ENCODE peak calls at places on chromosomes 12 and 14, in five cellular contexts. P, Z, C, G and E are unnamed samples.

GRCh38 chr12:91379051-91379775 is 196.6 kb upstream of the DCN start:
- DNase-seq in Z (no peak), G (no peak), P (no peak), C (no peak), E (no peak)

GRCh38 chr12:79174656-79175055 is 310.1 kb downstream of the SYT1 start:
- DNase-seq in Z (peak; percentile 77), P (no peak), C (no peak), G (peak; percentile 52), E (no peak)

GRCh38 chr12:124686001-124686884 is 118.8 kb upstream of the NCOR2 start:
- DNase-seq in G (peak; percentile 92), C (no peak), P (no peak), Z (peak; percentile 81), E (no peak)

GRCh38 chr12:47234576-47235141 is 154.9 kb upstream of the AMIGO2 start:
- DNase-seq in G (no peak), C (peak; percentile 77), P (no peak), Z (no peak), E (no peak)

GRCh38 chr12:69623970-69624369 is 13.3 kb upstream of the LRRC10 start:
- DNase-seq in Z (peak; percentile 13), P (no peak), G (no peak), C (no peak), E (no peak)

GRCh38 chr14:94540031-94540794 is 21.0 kb upstream of the SERPINA4 start:
- DNase-seq in G (no peak), P (no peak), Z (peak; percentile 9), C (no peak), E (no peak)

GRCh38 chr12:31732926-31733548 is 4.2 kb upstream of the AMN1 start:
- DNase-seq in G (peak; percentile 85), P (peak; percentile 70), C (peak; percentile 91), Z (peak; percentile 83), E (no peak)

GRCh38 chr12:94305293-94305957 is 154.2 kb downstream of the CEP83 start:
- DNase-seq in C (peak; percentile 29), P (no peak), Z (peak; percentile 82), G (peak; percentile 87), E (no peak)

GRCh38 chr12:13347241-13348043 is 150.9 kb downstream of the EMP1 start:
- DNase-seq in G (peak; percentile 18), C (no peak), Z (peak; percentile 56), P (no peak), E (no peak)

GRCh38 chr14:24605435-24606190 is 3.9 kb downstream of the GZMH start:
- DNase-seq in G (no peak), Z (no peak), P (peak; percentile 81), C (peak; percentile 74), E (no peak)

GRCh38 chr14:95562892-95563685 is 28.2 kb downstream of the GLRX5 start:
- DNase-seq in P (no peak), C (no peak), Z (peak; percentile 16), G (peak; percentile 39), E (no peak)

GRCh38 chr12:12718853-12719252 is 1.7 kb downstream of the CDKN1B start:
- DNase-seq in Z (peak; percentile 76), G (peak; percentile 64), C (no peak), P (no peak), E (no peak)

GRCh38 chr12:71130670-71131069 is 27.1 kb downstream of the TSPAN8 start:
- DNase-seq in Z (no peak), G (no peak), P (no peak), C (no peak), E (no peak)
- H3K14ac ChIP-seq in Z (no peak overlapping the region), G (no peak overlapping the region), P (no peak overlapping the region), C (no peak overlapping the region), E (no peak overlapping the region)

GRCh38 chr12:81079280-81080076 is 1.6 kb downstream of the ACSS3 start:
- DNase-seq in G (no peak), C (no peak), P (no peak), Z (no peak), E (no peak)
- H3K9ac ChIP-seq in G (peak overlapping the region; percentile 90), C (no peak overlapping the region), P (no peak overlapping the region), Z (no peak overlapping the region), E (no peak overlapping the region)

GRCh38 chr12:55730447-55730820 is 1.6 kb upstream of the CD63 start:
- DNase-seq in P (no peak), G (no peak), Z (no peak), C (no peak), E (no peak)

GRCh38 chr12:55729592-55730446 is 1.0 kb upstream of the CD63 start:
- DNase-seq in C (peak; percentile 94), G (peak; percentile 97), P (no peak), Z (peak; percentile 94), E (peak; percentile 82)

GRCh38 chr12:55728185-55728931 is 451 bp downstream of the CD63 start:
- DNase-seq in G (peak; percentile 64), Z (peak; percentile 53), C (no peak), P (no peak), E (no peak)

GRCh38 chr12:55727643-55728184 is 1.1 kb downstream of the CD63 start:
- DNase-seq in Z (peak; percentile 61), C (no peak), P (no peak), G (peak; percentile 55), E (no peak)

GRCh38 chr12:55728932-55729591 is at the start of gene CD63:
- DNase-seq in C (peak; percentile 84), Z (peak; percentile 88), G (peak; percentile 91), P (peak; percentile 85), E (no peak)
- H2BK15ac ChIP-seq in C (no peak within 1 kb of the TSS), Z (peak within 1 kb of the TSS; percentile 97), G (peak within 1 kb of the TSS; percentile 71), P (peak within 1 kb of the TSS; percentile 65), E (peak within 1 kb of the TSS; percentile 34)

GRCh38 chr12:638948-639557 is 24.2 kb downstream of the NINJ2 start:
- DNase-seq in P (no peak), G (no peak), Z (no peak), C (no peak), E (no peak)

GRCh38 chr12:636632-637031 is 26.6 kb downstream of the NINJ2 start:
- DNase-seq in G (no peak), C (no peak), Z (no peak), P (no peak), E (no peak)

GRCh38 chr12:630656-631632 is 32.3 kb downstream of the NINJ2 start:
- DNase-seq in G (no peak), C (peak; percentile 78), P (peak; percentile 69), Z (no peak), E (no peak)

GRCh38 chr12:632102-632696 is 31.0 kb downstream of the NINJ2 start:
- DNase-seq in P (no peak), G (peak; percentile 94), C (peak; percentile 54), Z (peak; percentile 92), E (peak; percentile 46)

GRCh38 chr12:633731-634130 is 29.5 kb downstream of the NINJ2 start:
- DNase-seq in Z (no peak), P (no peak), C (no peak), G (no peak), E (no peak)
- H3K14ac ChIP-seq in Z (no peak overlapping the region), P (no peak overlapping the region), C (no peak overlapping the region), G (no peak overlapping the region), E (no peak overlapping the region)

GRCh38 chr14:90795744-90796143 is 20.5 kb downstream of the TTC7B start:
- DNase-seq in P (no peak), Z (peak; percentile 93), C (no peak), G (peak; percentile 94), E (no peak)
- H3K9ac ChIP-seq in P (no peak overlapping the region), Z (no peak overlapping the region), C (no peak overlapping the region), G (peak overlapping the region; percentile 65), E (no peak overlapping the region)

GRCh38 chr12:4012073-4012472 is 138.9 kb upstream of the PARP11 start:
- DNase-seq in Z (no peak), P (no peak), G (no peak), C (no peak), E (no peak)
- H2BK15ac ChIP-seq in Z (no peak overlapping the region), P (no peak overlapping the region), G (no peak overlapping the region), C (no peak overlapping the region), E (no peak overlapping the region)

GRCh38 chr12:42588308-42588836 is 1.2 kb downstream of the PRICKLE1 start:
- DNase-seq in G (peak; percentile 16), P (no peak), C (no peak), Z (peak; percentile 34), E (no peak)

GRCh38 chr12:42589465-42590323 is at the start of gene PRICKLE1:
- DNase-seq in P (peak; percentile 70), G (peak; percentile 56), Z (peak; percentile 60), C (peak; percentile 46), E (peak; percentile 61)

GRCh38 chr12:42588981-42589464 is 523 bp downstream of the PRICKLE1 start:
- DNase-seq in P (peak; percentile 80), Z (peak; percentile 38), G (peak; percentile 47), C (peak; percentile 76), E (peak; percentile 43)

GRCh38 chr12:42587564-42588307 is 1.8 kb downstream of the PRICKLE1 start:
- DNase-seq in Z (peak; percentile 16), G (no peak), C (no peak), P (no peak), E (no peak)

DNA sequence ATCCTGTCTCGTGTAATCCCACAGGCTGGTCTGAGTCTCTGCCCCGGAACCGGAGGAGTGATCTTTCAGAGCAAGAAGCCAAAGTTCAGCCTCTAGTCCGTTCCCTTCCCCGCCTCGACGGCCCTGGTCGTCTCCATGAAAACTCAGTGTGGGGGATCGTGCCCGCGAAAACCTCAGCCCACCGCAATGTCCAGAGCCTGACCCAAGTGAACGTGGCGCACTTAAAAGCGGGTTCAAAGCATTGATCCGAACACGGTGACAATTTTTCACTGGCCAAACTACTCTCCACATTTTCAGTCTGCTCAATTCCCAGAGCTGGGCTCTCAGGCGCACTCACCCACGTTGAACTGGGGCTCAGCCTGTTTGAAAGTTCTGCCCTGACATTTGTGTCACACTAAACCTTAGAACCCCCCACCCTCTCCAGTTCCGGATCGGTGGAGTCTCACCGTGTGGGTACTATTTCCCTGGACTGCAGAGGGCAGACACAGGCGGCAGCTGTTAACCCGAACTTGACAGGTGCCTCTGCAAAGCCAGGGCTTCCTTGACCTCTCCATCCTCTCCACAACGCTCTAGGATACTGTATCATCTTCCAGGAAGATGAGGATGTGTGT is 883 bp upstream of the PRICKLE1 start:
- DNase-seq in Z (no peak), C (peak; percentile 51), G (peak; percentile 33), P (peak; percentile 57), E (peak; percentile 18)
- H3K14ac ChIP-seq in Z (peak overlapping the region; percentile 70), C (peak overlapping the region; percentile 26), G (peak overlapping the region; percentile 21), P (no peak overlapping the region), E (no peak overlapping the region)

GRCh38 chr12:948238-948637 is 1.3 kb downstream of the RAD52 start:
- DNase-seq in G (peak; percentile 1), Z (no peak), C (no peak), P (no peak), E (no peak)
- H3K9ac ChIP-seq in G (peak overlapping the region; percentile 95), Z (peak overlapping the region; percentile 74), C (no peak overlapping the region), P (no peak overlapping the region), E (no peak overlapping the region)

GRCh38 chr12:59344224-59344623 is 251.6 kb upstream of the SLC16A7 start:
- DNase-seq in G (no peak), P (no peak), C (no peak), Z (no peak), E (no peak)
- H2BK15ac ChIP-seq in G (no peak overlapping the region), P (no peak overlapping the region), C (no peak overlapping the region), Z (no peak overlapping the region), E (no peak overlapping the region)